ENCODE peak calls at places on chromosomes 6 and 20, in seven cellular contexts. B is A549; O is Peyer's patch; J is hepatocyte; W is CD4-positive, alpha-beta T cell; U is transverse colon; S is PC-3. T is an unnamed sample. For H3K9me3, the result is how much of the 10 kb centered on the place peaks cover.

GRCh38 chr20:61140576-61140975 is 111.5 kb upstream of the CDH4 start:
- DNase-seq in S (no peak), B (no peak), O (no peak), U (no peak), J (no peak), W (no peak), T (no peak)

GRCh38 chr20:60058869-60059268 is 100.6 kb downstream of the CDH26 start:
- DNase-seq in O (no peak), J (no peak), U (no peak), W (no peak), S (no peak), B (no peak), T (no peak)

GRCh38 chr20:20364016-20364746 is 3.7 kb upstream of the INSM1 start:
- DNase-seq in B (no peak), J (no peak), W (no peak), U (no peak), S (no peak), O (no peak), T (no peak)

GRCh38 chr20:59398552-59399265 is 98.3 kb downstream of the EDN3 start:
- DNase-seq in W (no peak), J (no peak), U (no peak), B (no peak), O (no peak), S (no peak), T (no peak)

GRCh38 chr20:54532573-54532972 is 57.2 kb downstream of the DOK5 start:
- DNase-seq in J (no peak), S (no peak), B (no peak), O (no peak), U (no peak), W (no peak), T (no peak)

GRCh38 chr6:30618270-30618787 is 689 bp downstream of the MRPS18B start:
- DNase-seq in O (no peak), S (peak), U (peak), B (no peak), J (no peak), W (no peak), T (no peak)

GRCh38 chr6:40779399-40779798 is 192.2 kb upstream of the LRFN2 start:
- DNase-seq in W (no peak), B (peak), U (no peak), S (peak), O (no peak), J (no peak), T (no peak)

GRCh38 chr6:21738180-21739094 is 144.9 kb downstream of the SOX4 start:
- DNase-seq in W (no peak), O (no peak), J (no peak), U (no peak), B (peak), S (peak), T (no peak)

GRCh38 chr20:35885212-35885611 is 69.1 kb downstream of the SCAND1 start:
- DNase-seq in B (no peak), S (no peak), W (no peak), U (no peak), J (no peak), O (no peak), T (no peak)

GRCh38 chr6:149045404-149045803 is 272.1 kb upstream of the TAB2 start:
- DNase-seq in B (no peak), O (no peak), J (no peak), W (no peak), U (no peak), S (no peak), T (no peak)

GRCh38 chr6:41914343-41914742 is 6.6 kb downstream of the MED20 start:
- DNase-seq in B (no peak), J (no peak), W (no peak), S (no peak), U (no peak), O (no peak), T (no peak)

GRCh38 chr20:63311833-63312243 is 18.9 kb downstream of the COL20A1 start:
- DNase-seq in S (no peak), U (no peak), W (no peak), B (no peak), J (no peak), O (no peak), T (no peak)

GRCh38 chr6:1787109-1787466 is 177.4 kb downstream of the FOXC1 start:
- DNase-seq in S (no peak), W (no peak), O (no peak), B (no peak), U (no peak), J (no peak), T (no peak)

GRCh38 chr6:356828-357251 is 34.7 kb upstream of the IRF4 start:
- DNase-seq in J (no peak), B (no peak), U (no peak), S (no peak), W (no peak), O (peak), T (no peak)
- H3K9me3 ChIP-seq in J (under half), B (under half), U (under half), S (under half), W (under half), O (under half), T (under half)

GRCh38 chr20:46151936-46152335 is 33.8 kb downstream of the CD40 start:
- DNase-seq in O (no peak), S (peak), U (no peak), W (no peak), B (peak), J (no peak), T (no peak)
- TF ChIP-seq CTCF in O (no peak), S (peak), U (no peak), W (peak), B (peak), J (peak), T (no peak)

GRCh38 chr20:30611239-30611984 is 646.1 kb upstream of the DEFB115 start:
- DNase-seq in O (no peak), U (no peak), J (no peak), B (no peak), S (no peak), W (no peak), T (no peak)

GRCh38 chr20:30610751-30611150 is 646.7 kb upstream of the DEFB115 start:
- DNase-seq in S (no peak), U (no peak), W (no peak), O (no peak), J (no peak), B (no peak), T (no peak)

GRCh38 chr20:30606990-30607389 is 650.5 kb upstream of the DEFB115 start:
- DNase-seq in S (no peak), U (no peak), W (no peak), B (no peak), J (no peak), O (no peak), T (no peak)

GRCh38 chr20:30612344-30612743 is 645.1 kb upstream of the DEFB115 start:
- DNase-seq in S (no peak), W (no peak), J (no peak), O (no peak), B (no peak), U (no peak), T (no peak)

GRCh38 chr20:30610044-30610693 is 647.3 kb upstream of the DEFB115 start:
- DNase-seq in S (no peak), J (no peak), W (no peak), B (no peak), U (no peak), O (no peak), T (no peak)
- H3K9me3 ChIP-seq in S (under half), J (under half), W (under half), B (under half), U (under half), O (under half), T (under half)

DNA sequence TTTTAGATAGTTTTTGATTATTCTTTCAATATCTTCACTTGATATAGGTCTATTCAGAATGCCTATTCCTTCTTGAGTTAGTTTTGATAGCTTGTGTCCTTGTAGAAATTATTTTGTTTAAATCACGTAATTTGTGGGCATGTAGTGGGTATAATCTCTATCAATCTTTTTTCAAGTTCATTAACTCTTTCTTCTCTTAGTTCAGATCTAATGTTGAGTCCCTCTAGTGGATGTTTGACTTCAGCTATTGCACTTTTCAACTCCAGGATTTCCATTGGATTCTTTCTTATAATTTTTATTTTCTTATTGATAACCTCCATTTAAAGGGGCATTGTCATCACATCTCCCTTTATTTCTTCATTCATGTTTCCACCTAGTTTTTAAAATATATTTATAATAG is 135.6 kb downstream of the COL12A1 start:
- DNase-seq in S (no peak), O (no peak), U (no peak), J (no peak), W (no peak), B (no peak), T (no peak)
- TF ChIP-seq CTCF in S (no peak), O (no peak), U (no peak), J (no peak), W (no peak), B (no peak), T (no peak)

DNA sequence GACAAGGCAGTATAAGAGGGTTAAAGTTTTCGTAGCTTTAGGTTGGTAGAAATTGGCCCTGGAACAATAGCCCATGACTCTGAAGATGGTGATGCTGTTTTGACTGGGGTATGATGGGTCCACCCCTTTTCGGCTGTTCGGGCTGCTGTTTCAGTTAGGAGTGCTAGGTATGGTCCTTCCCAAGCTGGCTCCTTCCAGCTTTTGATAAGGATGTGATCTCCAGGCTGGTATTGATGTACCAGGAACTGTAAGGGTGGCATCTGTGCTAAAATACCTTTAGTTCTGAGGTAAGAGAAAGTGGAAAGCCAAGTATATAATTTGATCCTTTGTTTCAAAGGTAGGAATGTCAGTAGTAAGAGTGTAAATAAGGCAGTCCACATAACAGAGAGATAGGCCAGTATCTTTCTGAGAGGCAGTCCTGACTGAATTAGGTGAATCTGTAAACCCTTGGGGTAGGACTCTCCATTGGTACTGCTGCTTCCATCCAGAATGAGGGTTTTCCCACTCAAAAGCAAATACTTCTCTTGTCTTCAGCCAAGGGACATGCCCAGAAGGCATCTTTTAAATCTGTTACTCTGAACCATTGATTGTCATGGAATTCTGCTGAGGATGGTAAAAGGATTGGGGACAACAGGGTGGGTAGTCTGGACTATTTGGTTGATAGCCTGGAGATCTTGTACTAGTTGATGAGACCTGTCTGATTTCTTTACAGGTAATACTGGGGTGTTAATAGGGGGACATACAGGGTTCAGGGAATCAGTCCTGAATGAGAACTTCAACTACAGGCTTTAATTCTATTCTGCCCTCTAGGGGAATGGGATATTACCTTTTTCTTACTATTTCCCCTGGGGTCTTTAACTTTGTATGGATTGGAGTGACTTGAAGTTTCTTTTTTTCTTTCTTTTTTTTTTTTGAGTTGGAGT is 6.1 kb upstream of the ZNFX1 start:
- DNase-seq in B (no peak), J (no peak), O (no peak), W (no peak), U (no peak), S (peak), T (no peak)
- H3K9me3 ChIP-seq in B (under half), J (under half), O (under half), W (half or more), U (under half), S (under half), T (half or more)

DNA sequence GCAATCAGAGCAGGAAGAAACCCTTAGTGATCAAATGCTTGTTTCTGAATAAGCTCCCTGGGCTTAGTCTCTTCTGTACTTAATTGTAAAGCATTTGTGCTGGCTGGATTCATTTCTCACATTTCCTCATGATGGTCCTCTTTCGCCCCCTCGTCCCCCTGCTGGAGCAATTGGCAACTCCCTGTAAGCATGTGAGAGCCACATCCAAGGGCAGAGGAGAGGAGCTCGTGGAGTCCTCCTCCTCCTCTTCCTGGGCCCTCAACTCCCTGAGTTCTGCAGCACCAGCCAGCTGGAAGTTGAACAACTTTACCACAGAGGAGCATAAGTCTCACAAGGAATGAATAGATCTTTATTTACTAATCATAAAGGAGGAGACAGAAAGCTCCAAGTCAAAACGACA is 12.6 kb downstream of the ANKEF1 start:
- DNase-seq in O (no peak), B (peak), J (no peak), S (peak), U (no peak), W (no peak), T (no peak)
- TF ChIP-seq CTCF in O (no peak), B (peak), J (peak), S (peak), U (no peak), W (no peak), T (no peak)